ENCODE peak calls at places on chromosomes 3 and 15, in seven cellular contexts. One of them, this sample, is unnamed.

GRCh38 chr15:70142322-70143191 is 44.8 kb upstream of the TLE3 start:
- DNase-seq in HCT116: no peak
- DNase-seq in HepG2: no peak
- DNase-seq in breast epithelium: no peak
- DNase-seq in IMR-90: peak; percentile 85
- DNase-seq in stomach: no peak
- DNase-seq in esophagus muscularis mucosa: no peak
- DNase-seq in this sample: peak; percentile 27

GRCh38 chr3:165642761-165643432 is 194.3 kb downstream of the BCHE start:
- DNase-seq in HCT116: peak; percentile 93
- DNase-seq in HepG2: no peak
- DNase-seq in breast epithelium: no peak
- DNase-seq in IMR-90: peak; percentile 98
- DNase-seq in stomach: no peak
- DNase-seq in esophagus muscularis mucosa: peak; percentile 92
- DNase-seq in this sample: peak; percentile 87

GRCh38 chr15:59210186-59210585 is 3.5 kb downstream of the LDHAL6B start:
- DNase-seq in HCT116: no peak
- DNase-seq in HepG2: no peak
- DNase-seq in breast epithelium: no peak
- DNase-seq in IMR-90: no peak
- DNase-seq in stomach: no peak
- DNase-seq in esophagus muscularis mucosa: no peak
- DNase-seq in this sample: no peak

GRCh38 chr3:140424726-140425125 is 253.1 kb upstream of the TRIM42 start:
- DNase-seq in HCT116: no peak
- DNase-seq in HepG2: no peak
- DNase-seq in breast epithelium: no peak
- DNase-seq in IMR-90: no peak
- DNase-seq in stomach: no peak
- DNase-seq in esophagus muscularis mucosa: peak; percentile 34
- DNase-seq in this sample: no peak

GRCh38 chr3:193894121-193894863 is 241.7 kb upstream of the HES1 start:
- DNase-seq in HCT116: no peak
- DNase-seq in HepG2: no peak
- DNase-seq in breast epithelium: no peak
- DNase-seq in IMR-90: no peak
- DNase-seq in stomach: no peak
- DNase-seq in esophagus muscularis mucosa: no peak
- DNase-seq in this sample: no peak

GRCh38 chr3:43236008-43236407 is 50.3 kb upstream of the SNRK start:
- DNase-seq in HCT116: no peak
- DNase-seq in HepG2: no peak
- DNase-seq in breast epithelium: no peak
- DNase-seq in IMR-90: peak; percentile 37
- DNase-seq in stomach: no peak
- DNase-seq in esophagus muscularis mucosa: no peak
- DNase-seq in this sample: no peak

GRCh38 chr15:99130314-99130713 is 25.4 kb downstream of the SYNM start:
- DNase-seq in HCT116: no peak
- DNase-seq in HepG2: no peak
- DNase-seq in breast epithelium: no peak
- DNase-seq in IMR-90: no peak
- DNase-seq in stomach: no peak
- DNase-seq in esophagus muscularis mucosa: no peak
- DNase-seq in this sample: no peak

GRCh38 chr3:42884324-42884723 is 8.6 kb upstream of the CYP8B1 start:
- DNase-seq in HCT116: no peak
- DNase-seq in HepG2: peak; percentile 35
- DNase-seq in breast epithelium: no peak
- DNase-seq in IMR-90: no peak
- DNase-seq in stomach: no peak
- DNase-seq in esophagus muscularis mucosa: no peak
- DNase-seq in this sample: no peak

GRCh38 chr3:49163609-49164008 is 2.5 kb downstream of the CCDC71 start:
- DNase-seq in HCT116: no peak
- DNase-seq in HepG2: no peak
- DNase-seq in breast epithelium: no peak
- DNase-seq in IMR-90: no peak
- DNase-seq in stomach: no peak
- DNase-seq in esophagus muscularis mucosa: no peak
- DNase-seq in this sample: no peak

GRCh38 chr3:179247289-179248020 is 3.5 kb downstream of the KCNMB3 start:
- DNase-seq in HCT116: no peak
- DNase-seq in HepG2: no peak
- DNase-seq in breast epithelium: no peak
- DNase-seq in IMR-90: no peak
- DNase-seq in stomach: no peak
- DNase-seq in esophagus muscularis mucosa: no peak
- DNase-seq in this sample: no peak

GRCh38 chr3:194036842-194037241 is 99.1 kb upstream of the HES1 start:
- DNase-seq in HCT116: no peak
- DNase-seq in HepG2: no peak
- DNase-seq in breast epithelium: no peak
- DNase-seq in IMR-90: no peak
- DNase-seq in stomach: no peak
- DNase-seq in esophagus muscularis mucosa: no peak
- DNase-seq in this sample: no peak

GRCh38 chr15:50911001-50911400 is 2.5 kb downstream of the AP4E1 start:
- DNase-seq in HCT116: no peak
- DNase-seq in HepG2: no peak
- DNase-seq in breast epithelium: no peak
- DNase-seq in IMR-90: peak; percentile 49
- DNase-seq in stomach: no peak
- DNase-seq in esophagus muscularis mucosa: no peak
- DNase-seq in this sample: no peak

GRCh38 chr3:60703956-60704736 is 547.1 kb downstream of the FHIT start:
- DNase-seq in HCT116: no peak
- DNase-seq in HepG2: no peak
- DNase-seq in breast epithelium: no peak
- DNase-seq in IMR-90: peak; percentile 66
- DNase-seq in stomach: no peak
- DNase-seq in esophagus muscularis mucosa: no peak
- DNase-seq in this sample: no peak

GRCh38 chr3:186979837-186980236 is 49.5 kb downstream of the ST6GAL1 start:
- DNase-seq in HCT116: no peak
- DNase-seq in HepG2: no peak
- DNase-seq in breast epithelium: no peak
- DNase-seq in IMR-90: no peak
- DNase-seq in stomach: no peak
- DNase-seq in esophagus muscularis mucosa: no peak
- DNase-seq in this sample: no peak

GRCh38 chr3:21621396-21621695 is 129.7 kb downstream of the ZNF385D start:
- DNase-seq in HCT116: no peak
- DNase-seq in HepG2: peak; percentile 15
- DNase-seq in breast epithelium: no peak
- DNase-seq in IMR-90: peak; percentile 22
- DNase-seq in stomach: no peak
- DNase-seq in esophagus muscularis mucosa: no peak
- DNase-seq in this sample: peak; percentile 4

GRCh38 chr3:53045107-53045783 is 628 bp downstream of the SFMBT1 start:
- DNase-seq in HCT116: no peak
- DNase-seq in HepG2: no peak
- DNase-seq in breast epithelium: no peak
- DNase-seq in IMR-90: peak; percentile 43
- DNase-seq in stomach: peak; percentile 66
- DNase-seq in esophagus muscularis mucosa: no peak
- DNase-seq in this sample: peak; percentile 39

GRCh38 chr3:197364410-197365071 is 66.1 kb upstream of the DLG1 start:
- DNase-seq in HCT116: no peak
- DNase-seq in HepG2: peak; percentile 97
- DNase-seq in breast epithelium: no peak
- DNase-seq in IMR-90: no peak
- DNase-seq in stomach: peak; percentile 16
- DNase-seq in esophagus muscularis mucosa: no peak
- DNase-seq in this sample: no peak

GRCh38 chr15:86644319-86644718 is 564.6 kb downstream of the AGBL1 start:
- DNase-seq in HCT116: no peak
- DNase-seq in HepG2: no peak
- DNase-seq in breast epithelium: no peak
- DNase-seq in IMR-90: no peak
- DNase-seq in stomach: no peak
- DNase-seq in esophagus muscularis mucosa: no peak
- DNase-seq in this sample: no peak

DNA sequence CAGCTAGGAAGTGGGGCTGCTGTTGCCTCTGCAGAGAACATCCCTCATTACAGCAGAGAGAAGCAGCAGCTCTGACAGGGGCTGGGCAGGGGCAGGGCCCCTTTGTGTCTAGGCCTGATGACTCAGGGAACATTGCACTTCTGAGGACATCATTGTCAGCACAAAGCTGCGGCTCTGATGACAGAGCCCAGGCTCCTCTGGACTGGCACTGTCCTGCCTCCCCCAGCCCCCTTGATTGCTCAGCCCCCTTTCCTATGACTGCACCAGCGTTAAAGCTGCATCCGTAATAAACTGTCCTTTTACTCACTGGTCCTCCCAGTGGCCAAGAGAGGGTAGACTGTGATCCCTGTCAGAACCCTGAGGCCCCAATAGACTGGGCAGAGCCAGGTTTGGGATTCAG is 18.3 kb downstream of the TRH start:
- DNase-seq in HCT116: no peak
- DNase-seq in HepG2: peak; percentile 21
- DNase-seq in breast epithelium: no peak
- DNase-seq in IMR-90: no peak
- DNase-seq in stomach: no peak
- DNase-seq in esophagus muscularis mucosa: no peak
- DNase-seq in this sample: peak; percentile 13
- TF ChIP-seq CTCF in HCT116: peak; percentile 30
- TF ChIP-seq CTCF in HepG2: peak; percentile 48
- TF ChIP-seq CTCF in breast epithelium: no peak
- TF ChIP-seq CTCF in IMR-90: peak; percentile 37
- TF ChIP-seq CTCF in stomach: no peak
- TF ChIP-seq CTCF in esophagus muscularis mucosa: no peak
- TF ChIP-seq CTCF in this sample: peak; percentile 14

GRCh38 chr3:72448375-72448823 is 399.8 kb downstream of the SHQ1 start:
- DNase-seq in HCT116: no peak
- DNase-seq in HepG2: peak; percentile 31
- DNase-seq in breast epithelium: no peak
- DNase-seq in IMR-90: no peak
- DNase-seq in stomach: no peak
- DNase-seq in esophagus muscularis mucosa: no peak
- DNase-seq in this sample: no peak

GRCh38 chr3:72445827-72446405 is 402.3 kb downstream of the SHQ1 start:
- DNase-seq in HCT116: no peak
- DNase-seq in HepG2: no peak
- DNase-seq in breast epithelium: no peak
- DNase-seq in IMR-90: peak; percentile 3
- DNase-seq in stomach: no peak
- DNase-seq in esophagus muscularis mucosa: no peak
- DNase-seq in this sample: no peak

GRCh38 chr3:72447059-72447946 is 400.9 kb downstream of the SHQ1 start:
- DNase-seq in HCT116: peak; percentile 59
- DNase-seq in HepG2: peak; percentile 66
- DNase-seq in breast epithelium: peak; percentile 92
- DNase-seq in IMR-90: peak; percentile 86
- DNase-seq in stomach: peak; percentile 95
- DNase-seq in esophagus muscularis mucosa: peak; percentile 95
- DNase-seq in this sample: peak; percentile 88

GRCh38 chr3:72444642-72445223 is 403.5 kb downstream of the SHQ1 start:
- DNase-seq in HCT116: no peak
- DNase-seq in HepG2: no peak
- DNase-seq in breast epithelium: no peak
- DNase-seq in IMR-90: peak; percentile 12
- DNase-seq in stomach: no peak
- DNase-seq in esophagus muscularis mucosa: no peak
- DNase-seq in this sample: no peak

GRCh38 chr3:72446406-72447058 is 401.7 kb downstream of the SHQ1 start:
- DNase-seq in HCT116: no peak
- DNase-seq in HepG2: no peak
- DNase-seq in breast epithelium: peak; percentile 55
- DNase-seq in IMR-90: peak; percentile 18
- DNase-seq in stomach: peak; percentile 27
- DNase-seq in esophagus muscularis mucosa: no peak
- DNase-seq in this sample: no peak
- TF ChIP-seq POLR2A in HCT116: no peak
- TF ChIP-seq POLR2A in HepG2: no peak
- TF ChIP-seq POLR2A in breast epithelium: no peak
- TF ChIP-seq POLR2A in IMR-90: peak; percentile 22
- TF ChIP-seq POLR2A in stomach: no peak
- TF ChIP-seq POLR2A in esophagus muscularis mucosa: no peak
- TF ChIP-seq POLR2A in this sample: no peak

DNA sequence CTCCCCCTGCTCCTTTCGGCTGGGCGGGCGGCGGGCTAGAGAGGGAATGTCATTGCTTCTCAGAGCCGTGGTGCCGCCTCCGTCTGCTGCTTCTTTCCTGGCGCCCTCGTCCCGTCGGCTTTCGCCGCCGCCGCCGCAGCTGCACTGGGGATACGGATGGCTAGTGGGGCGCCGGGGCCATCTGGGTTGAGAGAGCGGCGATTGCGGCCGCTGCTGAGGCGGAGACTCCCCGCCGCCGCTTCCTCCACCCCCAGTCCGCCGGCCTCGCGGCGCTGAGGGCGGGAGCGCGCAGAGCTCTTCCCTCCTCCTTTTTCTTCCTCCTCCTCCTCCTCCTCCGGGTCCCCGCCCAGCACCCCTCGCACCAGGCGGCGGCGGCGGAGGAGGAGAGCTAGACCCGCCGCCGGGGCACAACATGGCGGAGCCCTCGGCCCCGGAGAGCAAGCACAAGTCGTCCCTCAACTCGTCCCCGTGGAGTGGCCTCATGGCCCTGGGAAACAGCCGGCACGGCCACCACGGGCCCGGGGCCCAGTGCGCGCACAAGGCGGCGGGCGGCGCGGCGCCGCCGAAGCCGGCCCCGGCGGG is at the start of gene STT3B:
- DNase-seq in HCT116: peak; percentile 40
- DNase-seq in HepG2: peak; percentile 62
- DNase-seq in breast epithelium: no peak
- DNase-seq in IMR-90: peak; percentile 75
- DNase-seq in stomach: peak; percentile 84
- DNase-seq in esophagus muscularis mucosa: peak; percentile 94
- DNase-seq in this sample: peak; percentile 86
- TF ChIP-seq CTCF in HCT116: no peak
- TF ChIP-seq CTCF in HepG2: no peak
- TF ChIP-seq CTCF in breast epithelium: no peak
- TF ChIP-seq CTCF in IMR-90: no peak
- TF ChIP-seq CTCF in stomach: no peak
- TF ChIP-seq CTCF in esophagus muscularis mucosa: no peak
- TF ChIP-seq CTCF in this sample: no peak

DNA sequence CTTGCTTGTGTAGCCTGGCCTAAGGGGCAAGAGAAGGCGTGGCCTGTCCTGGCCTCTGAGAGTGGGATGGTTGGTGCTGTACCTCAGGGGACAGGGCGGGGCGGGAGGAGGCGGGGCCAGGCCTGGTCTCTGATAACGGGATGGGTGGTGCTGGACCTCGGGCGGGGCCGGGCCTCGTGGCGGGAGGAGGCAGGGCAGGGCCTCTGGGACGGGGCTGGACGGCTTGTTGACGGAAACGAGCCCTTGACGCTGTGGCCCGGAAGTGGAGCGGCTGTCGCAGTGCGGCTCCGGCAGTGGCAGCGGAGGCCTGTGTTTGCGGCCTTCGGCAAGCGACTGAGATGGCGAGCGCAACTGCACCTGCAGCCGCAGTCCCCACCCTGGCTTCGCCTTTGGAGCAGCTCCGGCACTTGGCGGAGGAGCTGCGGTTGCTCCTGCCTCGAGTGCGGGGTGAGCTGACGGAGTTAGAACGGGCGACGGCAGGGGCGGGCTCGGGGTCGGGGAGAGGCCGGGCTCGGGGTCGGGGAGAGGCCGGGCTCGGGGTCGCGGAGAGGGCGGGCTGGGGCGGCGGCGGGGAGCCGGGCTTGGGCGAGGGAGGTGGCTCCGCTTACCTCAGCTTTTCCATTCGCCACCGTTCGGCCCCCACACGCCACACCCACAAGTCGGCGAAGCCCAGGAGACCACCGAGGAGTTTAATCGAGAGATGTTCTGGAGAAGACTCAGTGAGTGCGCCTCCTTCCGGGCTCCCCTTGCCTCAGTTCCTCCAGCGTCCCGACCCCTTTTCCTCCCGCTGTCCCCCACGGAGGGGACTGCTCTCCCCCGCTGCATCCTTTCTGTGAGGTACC is at the start of gene CCNDBP1:
- DNase-seq in HCT116: peak; percentile 84
- DNase-seq in HepG2: peak; percentile 88
- DNase-seq in breast epithelium: peak; percentile 87
- DNase-seq in IMR-90: peak; percentile 61
- DNase-seq in stomach: peak; percentile 98
- DNase-seq in esophagus muscularis mucosa: peak; percentile 97
- DNase-seq in this sample: peak; percentile 91
- TF ChIP-seq POLR2A in HCT116: peak; percentile 53
- TF ChIP-seq POLR2A in HepG2: peak; percentile 91
- TF ChIP-seq POLR2A in breast epithelium: peak; percentile 47
- TF ChIP-seq POLR2A in IMR-90: no peak
- TF ChIP-seq POLR2A in stomach: no peak
- TF ChIP-seq POLR2A in esophagus muscularis mucosa: no peak
- TF ChIP-seq POLR2A in this sample: peak; percentile 77

This sample was measured in A549.